ENCODE peak calls at places on chromosomes 3 and 15, in ten cellular contexts. One of them, this sample, is unnamed. For H3K4me1, the result is how much of the 10 kb centered on the place peaks cover.

GRCh38 chr15:41990691-41991090 is 18.3 kb upstream of the EHD4 start:
- DNase-seq in adrenal gland: no peak
- DNase-seq in cardiac muscle cell: no peak
- DNase-seq in GM23338: no peak
- DNase-seq in pancreas: no peak
- DNase-seq in aorta: peak
- DNase-seq in mesenchymal stem cell: no peak
- DNase-seq in psoas muscle: no peak
- DNase-seq in ovary: no peak
- DNase-seq in fibroblast of lung: no peak
- DNase-seq in this sample: no peak

GRCh38 chr3:119580148-119580760 is 962 bp downstream of the ADPRH start:
- DNase-seq in adrenal gland: peak
- DNase-seq in cardiac muscle cell: peak
- DNase-seq in GM23338: peak
- DNase-seq in pancreas: no peak
- DNase-seq in aorta: peak
- DNase-seq in mesenchymal stem cell: no peak
- DNase-seq in psoas muscle: peak
- DNase-seq in ovary: peak
- DNase-seq in fibroblast of lung: no peak
- DNase-seq in this sample: no peak

GRCh38 chr3:136899622-136900158 is 37.7 kb downstream of the NCK1 start:
- DNase-seq in adrenal gland: no peak
- DNase-seq in cardiac muscle cell: peak
- DNase-seq in GM23338: no peak
- DNase-seq in pancreas: no peak
- DNase-seq in aorta: no peak
- DNase-seq in mesenchymal stem cell: peak
- DNase-seq in psoas muscle: no peak
- DNase-seq in ovary: no peak
- DNase-seq in fibroblast of lung: no peak
- DNase-seq in this sample: no peak

GRCh38 chr3:52175416-52176187 is 21.4 kb upstream of the POC1A start:
- DNase-seq in adrenal gland: peak
- DNase-seq in cardiac muscle cell: no peak
- DNase-seq in GM23338: no peak
- DNase-seq in pancreas: no peak
- DNase-seq in aorta: peak
- DNase-seq in mesenchymal stem cell: no peak
- DNase-seq in psoas muscle: peak
- DNase-seq in ovary: no peak
- DNase-seq in fibroblast of lung: no peak
- DNase-seq in this sample: no peak

GRCh38 chr3:126982125-126982521 is 792 bp upstream of the PLXNA1 start:
- DNase-seq in adrenal gland: no peak
- DNase-seq in cardiac muscle cell: peak
- DNase-seq in GM23338: peak
- DNase-seq in pancreas: no peak
- DNase-seq in aorta: no peak
- DNase-seq in mesenchymal stem cell: peak
- DNase-seq in psoas muscle: peak
- DNase-seq in ovary: no peak
- DNase-seq in fibroblast of lung: no peak
- DNase-seq in this sample: no peak

GRCh38 chr3:51974963-51975856 is at the start of gene ABHD14A:
- DNase-seq in adrenal gland: peak
- DNase-seq in cardiac muscle cell: peak
- DNase-seq in GM23338: peak
- DNase-seq in pancreas: peak
- DNase-seq in aorta: peak
- DNase-seq in mesenchymal stem cell: peak
- DNase-seq in psoas muscle: peak
- DNase-seq in ovary: peak
- DNase-seq in fibroblast of lung: peak
- DNase-seq in this sample: peak

GRCh38 chr3:111668912-111669488 is 73.9 kb upstream of the ZBED2 start:
- DNase-seq in adrenal gland: no peak
- DNase-seq in cardiac muscle cell: peak
- DNase-seq in GM23338: peak
- DNase-seq in pancreas: no peak
- DNase-seq in aorta: no peak
- DNase-seq in mesenchymal stem cell: peak
- DNase-seq in psoas muscle: no peak
- DNase-seq in ovary: no peak
- DNase-seq in fibroblast of lung: peak
- DNase-seq in this sample: no peak

GRCh38 chr3:52341123-52341522 is 25.0 kb downstream of the DNAH1 start:
- DNase-seq in adrenal gland: no peak
- DNase-seq in cardiac muscle cell: no peak
- DNase-seq in GM23338: no peak
- DNase-seq in pancreas: no peak
- DNase-seq in aorta: no peak
- DNase-seq in mesenchymal stem cell: no peak
- DNase-seq in psoas muscle: no peak
- DNase-seq in ovary: no peak
- DNase-seq in fibroblast of lung: no peak
- DNase-seq in this sample: peak

GRCh38 chr3:124966557-124967480 is 32.3 kb upstream of the MUC13 start:
- DNase-seq in adrenal gland: no peak
- DNase-seq in cardiac muscle cell: no peak
- DNase-seq in GM23338: no peak
- DNase-seq in pancreas: no peak
- DNase-seq in aorta: no peak
- DNase-seq in mesenchymal stem cell: no peak
- DNase-seq in psoas muscle: no peak
- DNase-seq in ovary: no peak
- DNase-seq in fibroblast of lung: no peak
- DNase-seq in this sample: no peak

GRCh38 chr3:157131861-157132260 is 28.1 kb downstream of the CCNL1 start:
- DNase-seq in adrenal gland: no peak
- DNase-seq in cardiac muscle cell: no peak
- DNase-seq in GM23338: no peak
- DNase-seq in pancreas: no peak
- DNase-seq in aorta: no peak
- DNase-seq in mesenchymal stem cell: peak
- DNase-seq in psoas muscle: no peak
- DNase-seq in ovary: no peak
- DNase-seq in fibroblast of lung: no peak
- DNase-seq in this sample: no peak

GRCh38 chr3:157132341-157132740 is 27.6 kb downstream of the CCNL1 start:
- DNase-seq in adrenal gland: no peak
- DNase-seq in cardiac muscle cell: no peak
- DNase-seq in GM23338: no peak
- DNase-seq in pancreas: no peak
- DNase-seq in aorta: no peak
- DNase-seq in mesenchymal stem cell: no peak
- DNase-seq in psoas muscle: no peak
- DNase-seq in ovary: no peak
- DNase-seq in fibroblast of lung: no peak
- DNase-seq in this sample: no peak

GRCh38 chr3:157130138-157130880 is 29.6 kb downstream of the CCNL1 start:
- DNase-seq in adrenal gland: no peak
- DNase-seq in cardiac muscle cell: peak
- DNase-seq in GM23338: peak
- DNase-seq in pancreas: peak
- DNase-seq in aorta: peak
- DNase-seq in mesenchymal stem cell: peak
- DNase-seq in psoas muscle: peak
- DNase-seq in ovary: peak
- DNase-seq in fibroblast of lung: peak
- DNase-seq in this sample: peak

GRCh38 chr3:157129782-157130137 is 30.2 kb downstream of the CCNL1 start:
- DNase-seq in adrenal gland: no peak
- DNase-seq in cardiac muscle cell: peak
- DNase-seq in GM23338: peak
- DNase-seq in pancreas: no peak
- DNase-seq in aorta: peak
- DNase-seq in mesenchymal stem cell: no peak
- DNase-seq in psoas muscle: no peak
- DNase-seq in ovary: no peak
- DNase-seq in fibroblast of lung: no peak
- DNase-seq in this sample: peak

GRCh38 chr3:157130881-157131251 is 29.1 kb downstream of the CCNL1 start:
- DNase-seq in adrenal gland: no peak
- DNase-seq in cardiac muscle cell: no peak
- DNase-seq in GM23338: peak
- DNase-seq in pancreas: no peak
- DNase-seq in aorta: no peak
- DNase-seq in mesenchymal stem cell: no peak
- DNase-seq in psoas muscle: no peak
- DNase-seq in ovary: no peak
- DNase-seq in fibroblast of lung: no peak
- DNase-seq in this sample: peak
- H3K4me1 ChIP-seq in adrenal gland: under half
- H3K4me1 ChIP-seq in cardiac muscle cell: half or more
- H3K4me1 ChIP-seq in GM23338: under half
- H3K4me1 ChIP-seq in pancreas: half or more
- H3K4me1 ChIP-seq in aorta: under half
- H3K4me1 ChIP-seq in mesenchymal stem cell: under half
- H3K4me1 ChIP-seq in psoas muscle: under half
- H3K4me1 ChIP-seq in ovary: under half
- H3K4me1 ChIP-seq in fibroblast of lung: under half
- H3K4me1 ChIP-seq in this sample: under half

GRCh38 chr15:68124700-68125099 is 70.6 kb downstream of the PIAS1 start:
- DNase-seq in adrenal gland: no peak
- DNase-seq in cardiac muscle cell: no peak
- DNase-seq in GM23338: no peak
- DNase-seq in pancreas: no peak
- DNase-seq in aorta: no peak
- DNase-seq in mesenchymal stem cell: no peak
- DNase-seq in psoas muscle: no peak
- DNase-seq in ovary: no peak
- DNase-seq in fibroblast of lung: no peak
- DNase-seq in this sample: no peak

GRCh38 chr15:68129072-68129471 is 75.0 kb downstream of the PIAS1 start:
- DNase-seq in adrenal gland: no peak
- DNase-seq in cardiac muscle cell: no peak
- DNase-seq in GM23338: no peak
- DNase-seq in pancreas: no peak
- DNase-seq in aorta: no peak
- DNase-seq in mesenchymal stem cell: no peak
- DNase-seq in psoas muscle: no peak
- DNase-seq in ovary: no peak
- DNase-seq in fibroblast of lung: no peak
- DNase-seq in this sample: peak

GRCh38 chr15:68130851-68131250 is 74.3 kb downstream of the CALML4 start:
- DNase-seq in adrenal gland: no peak
- DNase-seq in cardiac muscle cell: no peak
- DNase-seq in GM23338: no peak
- DNase-seq in pancreas: no peak
- DNase-seq in aorta: no peak
- DNase-seq in mesenchymal stem cell: no peak
- DNase-seq in psoas muscle: no peak
- DNase-seq in ovary: no peak
- DNase-seq in fibroblast of lung: no peak
- DNase-seq in this sample: no peak

DNA sequence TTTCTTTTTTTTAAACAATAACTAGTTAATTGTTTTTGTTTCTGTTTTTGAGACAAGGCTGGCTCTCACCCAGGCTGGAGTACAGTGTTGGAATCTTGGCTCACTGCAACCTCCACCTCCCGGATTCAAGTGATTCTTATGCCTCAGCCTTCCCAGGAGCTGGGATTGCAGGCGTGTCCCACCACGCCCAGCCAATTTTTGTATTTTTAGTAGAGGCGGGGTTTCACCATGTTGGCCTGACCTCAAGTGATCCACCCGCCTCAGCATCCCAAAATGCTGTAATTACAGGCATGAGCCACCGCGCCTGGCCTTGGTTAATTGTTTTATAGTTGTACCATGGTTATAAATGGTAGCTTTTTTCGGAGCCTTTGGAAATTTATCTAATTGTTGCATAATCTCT is 72.3 kb downstream of the PIAS1 start:
- DNase-seq in adrenal gland: peak
- DNase-seq in cardiac muscle cell: no peak
- DNase-seq in GM23338: no peak
- DNase-seq in pancreas: no peak
- DNase-seq in aorta: no peak
- DNase-seq in mesenchymal stem cell: no peak
- DNase-seq in psoas muscle: peak
- DNase-seq in ovary: no peak
- DNase-seq in fibroblast of lung: no peak
- DNase-seq in this sample: no peak
- H3K27ac ChIP-seq in adrenal gland: peak
- H3K27ac ChIP-seq in cardiac muscle cell: no peak
- H3K27ac ChIP-seq in GM23338: peak
- H3K27ac ChIP-seq in pancreas: no peak
- H3K27ac ChIP-seq in aorta: no peak
- H3K27ac ChIP-seq in mesenchymal stem cell: no peak
- H3K27ac ChIP-seq in psoas muscle: no peak
- H3K27ac ChIP-seq in ovary: no peak
- H3K27ac ChIP-seq in fibroblast of lung: no peak
- H3K27ac ChIP-seq in this sample: no peak

GRCh38 chr15:43519207-43519606 is 1.8 kb downstream of the MAP1A start:
- DNase-seq in adrenal gland: no peak
- DNase-seq in cardiac muscle cell: no peak
- DNase-seq in GM23338: no peak
- DNase-seq in pancreas: no peak
- DNase-seq in aorta: no peak
- DNase-seq in mesenchymal stem cell: no peak
- DNase-seq in psoas muscle: no peak
- DNase-seq in ovary: no peak
- DNase-seq in fibroblast of lung: no peak
- DNase-seq in this sample: no peak
- H3K4me3 ChIP-seq in adrenal gland: no peak
- H3K4me3 ChIP-seq in cardiac muscle cell: peak
- H3K4me3 ChIP-seq in GM23338: peak
- H3K4me3 ChIP-seq in pancreas: no peak
- H3K4me3 ChIP-seq in aorta: no peak
- H3K4me3 ChIP-seq in mesenchymal stem cell: peak
- H3K4me3 ChIP-seq in psoas muscle: no peak
- H3K4me3 ChIP-seq in ovary: no peak
- H3K4me3 ChIP-seq in fibroblast of lung: peak
- H3K4me3 ChIP-seq in this sample: no peak

DNA sequence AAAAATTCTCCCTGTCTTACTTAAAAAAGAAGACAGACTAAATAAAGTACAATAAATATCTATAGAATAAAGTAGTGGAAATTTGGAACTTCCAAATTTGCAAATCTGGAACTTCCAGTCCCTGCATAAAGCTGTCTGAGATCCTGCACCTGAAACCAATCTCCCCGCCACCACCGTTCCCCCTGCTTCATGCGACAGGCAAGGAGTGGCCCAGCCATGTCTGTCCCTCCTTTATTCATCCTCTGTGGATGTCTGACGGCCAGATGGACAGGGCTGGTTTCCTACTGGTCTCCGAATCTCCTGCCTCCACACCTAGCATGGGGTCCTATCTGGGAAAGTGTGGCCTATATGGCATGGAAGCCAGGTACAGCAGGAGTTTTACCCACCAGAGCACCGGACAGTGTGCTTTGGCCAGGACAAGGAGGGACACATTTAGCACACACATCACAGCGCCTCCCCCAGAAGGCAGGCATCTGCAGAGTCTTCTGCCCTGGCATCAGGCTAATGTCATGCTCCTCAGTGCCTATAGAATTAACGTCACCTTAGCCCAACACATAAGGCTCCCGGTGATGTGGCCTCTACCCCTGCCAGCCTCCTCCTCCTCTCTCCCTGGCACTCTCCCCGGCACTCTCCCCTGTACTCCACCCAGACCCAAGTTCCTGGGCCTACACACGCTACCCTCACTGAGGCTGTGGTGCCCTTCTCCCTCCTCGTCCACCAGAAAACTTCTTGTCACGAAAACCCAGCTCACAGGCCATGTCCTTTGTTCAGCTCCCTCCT is 170.8 kb downstream of the XXYLT1 start:
- DNase-seq in adrenal gland: no peak
- DNase-seq in cardiac muscle cell: no peak
- DNase-seq in GM23338: no peak
- DNase-seq in pancreas: no peak
- DNase-seq in aorta: peak
- DNase-seq in mesenchymal stem cell: no peak
- DNase-seq in psoas muscle: no peak
- DNase-seq in ovary: no peak
- DNase-seq in fibroblast of lung: no peak
- DNase-seq in this sample: no peak
- H3K4me1 ChIP-seq in adrenal gland: under half
- H3K4me1 ChIP-seq in cardiac muscle cell: under half
- H3K4me1 ChIP-seq in GM23338: under half
- H3K4me1 ChIP-seq in pancreas: under half
- H3K4me1 ChIP-seq in aorta: under half
- H3K4me1 ChIP-seq in mesenchymal stem cell: under half
- H3K4me1 ChIP-seq in psoas muscle: under half
- H3K4me1 ChIP-seq in ovary: under half
- H3K4me1 ChIP-seq in fibroblast of lung: under half
- H3K4me1 ChIP-seq in this sample: under half

This sample was measured in right cardiac atrium.